ENCODE peak calls at places on chromosomes 5 and 9, in four cellular contexts. K, A, L and G are unnamed samples.

GRCh38 chr9:97938081-97938644 is at the start of gene HEMGN:
- DNase-seq in K (no peak), A (no peak), L (peak; percentile 77), G (no peak)

GRCh38 chr9:134554750-134555655 is 86.6 kb upstream of the COL5A1 start:
- DNase-seq in K (no peak), A (no peak), L (no peak), G (no peak)

GRCh38 chr5:87210076-87210475 is 57.6 kb upstream of the RASA1 start:
- DNase-seq in K (no peak), A (no peak), L (no peak), G (no peak)

GRCh38 chr5:173230741-173231380 is 4.1 kb downstream of the NKX2-5 start:
- DNase-seq in K (no peak), A (no peak), L (no peak), G (no peak)

GRCh38 chr9:1018121-1018520 is 32.0 kb upstream of the DMRT2 start:
- DNase-seq in K (peak; percentile 13), A (peak; percentile 35), L (peak; percentile 13), G (no peak)

GRCh38 chr9:120892748-120893584 is 16.0 kb upstream of the PHF19 start:
- DNase-seq in K (no peak), A (no peak), L (no peak), G (no peak)

GRCh38 chr5:73818357-73818756 is 192.4 kb downstream of the ARHGEF28 start:
- DNase-seq in K (no peak), A (no peak), L (no peak), G (no peak)

GRCh38 chr9:92151691-92152393 is 36.6 kb upstream of the SPTLC1 start:
- DNase-seq in K (no peak), A (no peak), L (no peak), G (no peak)

GRCh38 chr5:138240690-138241385 is 27.7 kb upstream of the CDC23 start:
- DNase-seq in K (no peak), A (no peak), L (peak; percentile 4), G (no peak)

GRCh38 chr9:109289186-109289585 is 31.7 kb downstream of the EPB41L4B start:
- DNase-seq in K (no peak), A (no peak), L (no peak), G (no peak)

GRCh38 chr9:96651626-96652025 is 3.5 kb downstream of the PRXL2C start:
- DNase-seq in K (no peak), A (no peak), L (no peak), G (no peak)

GRCh38 chr5:22496666-22497065 is 356.5 kb downstream of the CDH12 start:
- DNase-seq in K (no peak), A (no peak), L (no peak), G (no peak)

GRCh38 chr5:160479926-160480325 is 58.3 kb downstream of the PTTG1 start:
- DNase-seq in K (no peak), A (no peak), L (no peak), G (peak; percentile 69)

GRCh38 chr5:15002183-15002582 is 130.6 kb upstream of the ANKH start:
- DNase-seq in K (no peak), A (no peak), L (no peak), G (no peak)

GRCh38 chr9:93154293-93154903 is 20.3 kb upstream of the NINJ1 start:
- DNase-seq in K (no peak), A (peak; percentile 58), L (peak; percentile 80), G (no peak)

GRCh38 chr9:135267410-135267809 is 179.9 kb downstream of the OLFM1 start:
- DNase-seq in K (no peak), A (peak; percentile 21), L (no peak), G (no peak)

GRCh38 chr5:56279979-56280378 is 46.8 kb upstream of the ANKRD55 start:
- DNase-seq in K (no peak), A (peak; percentile 80), L (no peak), G (no peak)

GRCh38 chr5:96433066-96433447 is at the start of gene PCSK1:
- DNase-seq in K (no peak), A (no peak), L (no peak), G (no peak)

GRCh38 chr5:167230414-167230813 is 1061.0 kb upstream of the WWC1 start:
- DNase-seq in K (no peak), A (no peak), L (no peak), G (no peak)

GRCh38 chr5:14720236-14720923 is 55.9 kb downstream of the OTULIN start:
- DNase-seq in K (no peak), A (no peak), L (no peak), G (peak; percentile 33)

GRCh38 chr9:2758162-2758950 is 41.0 kb downstream of the KCNV2 start:
- DNase-seq in K (no peak), A (no peak), L (no peak), G (no peak)

GRCh38 chr9:137366445-137366810 is 56.5 kb downstream of the EXD3 start:
- DNase-seq in K (no peak), A (no peak), L (no peak), G (no peak)

GRCh38 chr5:174323878-174324281 is 278.4 kb downstream of the NSG2 start:
- DNase-seq in K (peak; percentile 72), A (peak; percentile 19), L (peak; percentile 61), G (peak; percentile 17)

GRCh38 chr9:7640205-7640604 is 159.4 kb downstream of the DMAC1 start:
- DNase-seq in K (no peak), A (no peak), L (no peak), G (no peak)

GRCh38 chr5:133273661-133274596 is 222.1 kb downstream of the HSPA4 start:
- DNase-seq in K (no peak), A (no peak), L (no peak), G (no peak)

GRCh38 chr9:114662081-114662989 is 4.7 kb upstream of the TEX53 start:
- DNase-seq in K (no peak), A (peak; percentile 22), L (peak; percentile 81), G (no peak)

GRCh38 chr5:107542428-107542827 is 128.3 kb downstream of the EFNA5 start:
- DNase-seq in K (peak; percentile 54), A (peak; percentile 61), L (no peak), G (peak; percentile 95)

GRCh38 chr5:10702911-10703491 is 58.0 kb downstream of the DAP start:
- DNase-seq in K (peak; percentile 70), A (no peak), L (peak; percentile 88), G (no peak)

GRCh38 chr5:111735829-111736228 is 21.2 kb downstream of the NREP start:
- DNase-seq in K (no peak), A (no peak), L (no peak), G (no peak)

GRCh38 chr5:37704406-37704805 is 135.4 kb downstream of the GDNF start:
- DNase-seq in K (no peak), A (no peak), L (no peak), G (no peak)

GRCh38 chr5:71482132-71482531 is 26.7 kb downstream of the BDP1 start:
- DNase-seq in K (no peak), A (peak; percentile 59), L (no peak), G (no peak)

DNA sequence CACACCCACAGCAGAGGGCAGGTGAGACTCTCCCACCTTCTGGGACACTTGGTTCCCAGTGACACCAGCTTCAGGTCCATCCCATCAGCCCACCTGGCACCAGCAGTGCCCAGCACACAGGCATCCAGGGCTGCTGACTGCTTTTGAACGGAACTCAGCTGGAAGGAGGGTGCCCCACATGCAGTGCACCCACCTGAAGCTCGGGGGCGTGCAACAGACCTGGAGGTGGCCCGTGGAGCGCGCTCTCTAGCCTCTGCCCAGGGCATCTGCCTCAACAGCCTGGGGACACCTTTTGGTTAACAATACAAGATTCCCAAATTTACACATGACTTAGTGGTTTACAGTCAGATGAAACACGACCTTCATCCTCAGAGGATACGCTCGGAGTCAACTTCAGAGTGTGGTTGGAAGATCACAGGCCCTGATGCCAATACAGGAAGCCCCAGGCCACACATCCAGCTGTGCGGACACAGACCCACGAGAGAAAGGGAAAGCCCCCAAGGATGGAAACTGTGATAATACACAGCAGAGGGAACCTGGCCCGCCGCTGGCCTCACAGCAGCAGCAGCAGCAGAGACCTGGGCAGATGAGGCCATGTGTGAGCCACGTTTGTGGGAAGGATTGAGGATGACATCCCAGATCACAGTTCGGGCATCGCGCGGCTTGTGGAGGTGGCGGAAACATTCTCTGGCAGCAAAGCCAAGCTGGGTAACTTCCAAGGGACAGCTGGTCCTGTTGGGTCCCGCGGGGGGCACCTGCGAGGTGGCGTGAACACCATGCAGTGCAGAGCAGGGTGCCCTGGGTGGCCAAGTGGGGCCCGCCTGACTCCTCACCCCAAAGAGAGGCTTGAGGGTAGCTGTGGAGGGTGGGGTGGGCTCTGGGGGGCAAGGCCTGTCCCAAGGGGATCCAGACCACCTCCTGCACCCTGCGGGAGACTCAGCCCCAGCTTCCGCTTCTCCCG is 64.0 kb downstream of the SECISBP2 start:
- DNase-seq in K (no peak), A (no peak), L (no peak), G (no peak)
- TF ChIP-seq POLR2AphosphoS5 in K (no peak), A (no peak), L (no peak), G (no peak)

GRCh38 chr5:125372694-125373621 is 626.5 kb upstream of the ZNF608 start:
- DNase-seq in K (no peak), A (no peak), L (no peak), G (no peak)
- TF ChIP-seq TCF7L2 in K (no peak), A (no peak), L (no peak), G (no peak)

GRCh38 chr5:88821161-88821560 is 61.8 kb downstream of the MEF2C start:
- DNase-seq in K (no peak), A (no peak), L (no peak), G (no peak)

GRCh38 chr5:88820581-88820980 is 62.4 kb downstream of the MEF2C start:
- DNase-seq in K (no peak), A (no peak), L (no peak), G (no peak)

GRCh38 chr5:88815048-88815789 is 67.8 kb downstream of the MEF2C start:
- DNase-seq in K (no peak), A (no peak), L (no peak), G (no peak)

GRCh38 chr5:88819332-88819999 is 63.5 kb downstream of the MEF2C start:
- DNase-seq in K (no peak), A (no peak), L (no peak), G (no peak)

GRCh38 chr5:88818296-88818695 is 64.7 kb downstream of the MEF2C start:
- DNase-seq in K (no peak), A (no peak), L (no peak), G (no peak)
- TF ChIP-seq POLR2AphosphoS5 in K (no peak), A (no peak), L (no peak), G (no peak)

DNA sequence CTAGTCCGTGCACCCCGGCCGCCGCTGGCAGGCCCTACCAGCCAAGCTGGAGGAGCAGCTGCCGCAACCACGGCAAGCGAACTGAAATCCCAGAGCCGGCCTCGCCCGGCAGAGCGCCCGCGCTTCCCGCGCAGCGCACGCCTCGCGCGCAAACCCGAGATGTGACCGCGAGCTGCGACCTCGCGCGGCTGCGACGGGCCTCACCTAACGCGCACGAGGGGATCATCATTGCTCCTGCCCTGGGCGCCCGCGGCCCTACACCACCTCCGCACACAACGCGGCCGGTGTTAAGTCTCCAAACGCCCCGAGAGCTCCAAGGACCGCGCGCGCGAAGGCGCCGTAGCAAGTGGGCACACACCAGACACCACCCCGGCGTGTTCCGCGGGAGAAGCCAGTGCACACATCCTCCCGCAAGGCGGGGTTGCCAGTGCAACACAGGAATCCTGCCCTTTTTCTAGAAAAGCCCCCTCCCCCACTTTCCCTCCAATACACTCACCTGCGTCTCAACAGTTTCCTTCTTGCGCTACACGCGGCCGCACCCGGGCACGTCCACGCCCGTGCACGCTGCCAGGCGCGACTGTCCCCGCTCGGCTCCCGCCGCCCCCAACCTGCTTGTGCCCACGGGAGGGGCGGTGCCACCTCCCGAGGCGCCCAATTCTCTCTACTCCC is 5.2 kb downstream of the ELAVL2 start:
- DNase-seq in K (no peak), A (no peak), L (no peak), G (no peak)
- TF ChIP-seq TCF7L2 in K (no peak), A (no peak), L (no peak), G (no peak)